ENCODE peak calls at places on chromosomes 11 and 22, in four cellular contexts. T is amygdala, E is GM23338, N is EH. P is an unnamed sample.

GRCh38 chr11:12212181-12212820 is 101.9 kb downstream of the MICAL2 start:
- DNase-seq in N (no peak), E (no peak), T (no peak), P (no peak)

GRCh38 chr11:2711161-2711560 is 11.4 kb upstream of the KCNQ1OT1 start:
- DNase-seq in E (no peak), T (no peak), N (no peak), P (no peak)

GRCh38 chr11:45161252-45162063 is 15.0 kb downstream of the PRDM11 start:
- DNase-seq in N (no peak), T (no peak), E (no peak), P (no peak)

GRCh38 chr22:46984751-46985506 is 222.5 kb downstream of the TBC1D22A start:
- DNase-seq in E (no peak), N (peak), T (no peak), P (no peak)

GRCh38 chr22:21590809-21591641 is 23.5 kb downstream of the UBE2L3 start:
- DNase-seq in N (no peak), T (no peak), E (no peak), P (no peak)

GRCh38 chr11:44539971-44540370 is 25.5 kb upstream of the CD82 start:
- DNase-seq in N (no peak), E (no peak), T (no peak), P (no peak)

GRCh38 chr11:30292545-30292944 is 30.4 kb upstream of the ARL14EP start:
- DNase-seq in N (no peak), E (no peak), T (no peak), P (no peak)

GRCh38 chr11:30452114-30452513 is 129.2 kb downstream of the ARL14EP start:
- DNase-seq in T (no peak), E (no peak), N (no peak), P (no peak)

GRCh38 chr11:124922831-124923230 is 3.8 kb downstream of the HEPN1 start:
- DNase-seq in T (no peak), E (no peak), N (no peak), P (no peak)

P was measured in left lung.